ENCODE peak calls at places on chromosome 6, in six cellular contexts. F, J, L, G, C and D are unnamed samples.

GRCh38 chr6:20433929-20434328 is 32.2 kb downstream of the E2F3 start:
- DNase-seq in G (no peak), C (no peak), F (no peak), J (no peak), L (no peak), D (no peak)

GRCh38 chr6:28544211-28544610 is 18.5 kb downstream of the GPX5 start:
- DNase-seq in C (no peak), J (no peak), G (no peak), L (no peak), F (no peak), D (no peak)

GRCh38 chr6:63675138-63675537 is 39.5 kb downstream of the PHF3 start:
- DNase-seq in G (no peak), J (no peak), F (no peak), C (no peak), L (no peak), D (no peak)

GRCh38 chr6:116925088-116925794 is 48.2 kb downstream of the RFX6 start:
- DNase-seq in C (no peak), G (no peak), L (no peak), J (no peak), F (no peak), D (no peak)

GRCh38 chr6:106064103-106064502 is 22.0 kb upstream of the PRDM1 start:
- DNase-seq in G (no peak), L (no peak), J (no peak), F (no peak), C (no peak), D (no peak)

GRCh38 chr6:169185011-169185521 is 68.6 kb downstream of the THBS2 start:
- DNase-seq in C (no peak), L (no peak), F (no peak), J (no peak), G (no peak), D (no peak)

GRCh38 chr6:63923139-63923739 is 287.6 kb downstream of the PHF3 start:
- DNase-seq in J (no peak), F (peak), G (peak), C (peak), L (peak), D (no peak)

GRCh38 chr6:120938164-120938875 is 396.0 kb downstream of the TBC1D32 start:
- DNase-seq in G (no peak), C (no peak), L (peak), F (no peak), J (no peak), D (no peak)

GRCh38 chr6:27280540-27281000 is 31.5 kb downstream of the POM121L2 start:
- DNase-seq in J (no peak), F (peak), L (no peak), G (peak), C (no peak), D (no peak)

GRCh38 chr6:170034294-170034693 is 256.6 kb downstream of the DLL1 start:
- DNase-seq in J (no peak), F (no peak), L (no peak), C (no peak), G (no peak), D (no peak)

GRCh38 chr6:78883651-78884050 is 16.3 kb downstream of the IRAK1BP1 start:
- DNase-seq in C (peak), G (peak), F (no peak), L (no peak), J (no peak), D (no peak)

GRCh38 chr6:147999001-147999540 is 343.6 kb upstream of the SASH1 start:
- DNase-seq in F (no peak), C (no peak), L (no peak), G (no peak), J (no peak), D (no peak)

GRCh38 chr6:11467364-11467763 is 70.2 kb upstream of the TMEM170B start:
- DNase-seq in C (no peak), L (peak), J (no peak), F (no peak), G (no peak), D (no peak)

GRCh38 chr6:143540192-143540591 is 28.7 kb upstream of the FUCA2 start:
- DNase-seq in F (no peak), G (no peak), L (no peak), J (no peak), C (no peak), D (no peak)

GRCh38 chr6:31836036-31836675 is 8.6 kb downstream of the HSPA1B start:
- DNase-seq in G (no peak), F (no peak), L (no peak), J (no peak), C (no peak), D (no peak)

GRCh38 chr6:144283781-144284473 is 1.2 kb upstream of the UTRN start:
- DNase-seq in J (no peak), C (peak), F (no peak), L (peak), G (no peak), D (no peak)

GRCh38 chr6:55410674-55411073 is 83.4 kb downstream of the GFRAL start:
- DNase-seq in L (no peak), J (no peak), C (no peak), G (no peak), F (no peak), D (no peak)

GRCh38 chr6:125858427-125859320 is 67.9 kb downstream of the NCOA7 start:
- DNase-seq in C (peak), F (peak), G (peak), J (no peak), L (peak), D (peak)

GRCh38 chr6:167866642-167867041 is 39.9 kb downstream of the AFDN start:
- DNase-seq in G (no peak), L (no peak), C (no peak), J (no peak), F (no peak), D (no peak)

GRCh38 chr6:27672113-27672799 is 199.4 kb upstream of the ZNF184 start:
- DNase-seq in L (peak), C (peak), F (peak), G (peak), J (no peak), D (no peak)

GRCh38 chr6:158863646-158864045 is 44.5 kb upstream of the EZR start:
- DNase-seq in L (no peak), C (no peak), J (no peak), F (no peak), G (no peak), D (no peak)

GRCh38 chr6:163501022-163501421 is 86.5 kb downstream of the QKI start:
- DNase-seq in G (no peak), J (no peak), F (no peak), L (no peak), C (no peak), D (no peak)

GRCh38 chr6:157510329-157511188 is 129.6 kb downstream of the ZDHHC14 start:
- DNase-seq in J (no peak), F (no peak), G (no peak), L (peak), C (no peak), D (no peak)

GRCh38 chr6:109461733-109462526 is 6.4 kb upstream of the MICAL1 start:
- DNase-seq in J (no peak), L (no peak), F (no peak), G (no peak), C (peak), D (no peak)

GRCh38 chr6:168929871-168930450 is 323.7 kb downstream of the THBS2 start:
- DNase-seq in G (no peak), F (no peak), J (no peak), L (no peak), C (no peak), D (no peak)

GRCh38 chr6:151885234-151885633 is 77.8 kb downstream of the ESR1 start:
- DNase-seq in F (no peak), J (no peak), L (no peak), G (no peak), C (peak), D (no peak)

GRCh38 chr6:5498579-5498899 is 237.2 kb downstream of the FARS2 start:
- DNase-seq in L (no peak), J (no peak), G (no peak), F (no peak), C (peak), D (no peak)

GRCh38 chr6:139531148-139531547 is 156.7 kb upstream of the CITED2 start:
- DNase-seq in J (no peak), C (peak), G (peak), F (no peak), L (no peak), D (no peak)

GRCh38 chr6:3561745-3562144 is 104.9 kb upstream of the SLC22A23 start:
- DNase-seq in J (no peak), F (peak), G (no peak), C (no peak), L (no peak), D (no peak)

DNA sequence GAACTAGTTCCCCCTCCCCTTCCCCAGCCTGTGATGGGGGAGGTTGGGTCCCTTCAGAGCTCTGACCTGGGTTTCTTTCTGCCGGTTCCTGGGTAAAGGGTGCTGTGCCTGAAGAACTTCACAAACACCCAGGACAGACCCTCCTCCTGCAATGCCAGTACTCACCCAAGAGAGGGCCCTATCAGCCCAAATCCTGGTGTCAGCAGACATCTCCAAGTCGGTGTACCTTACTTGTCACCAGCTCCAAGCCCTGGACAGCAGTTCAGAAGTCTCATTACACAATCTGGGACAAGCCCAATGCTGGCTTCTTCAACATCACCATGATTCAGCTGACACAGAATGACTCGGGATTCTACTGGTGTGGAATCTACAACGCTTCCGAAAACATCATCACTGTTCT is 467 bp downstream of the TREML4 start:
- DNase-seq in C (peak), F (no peak), J (no peak), L (no peak), G (peak), D (no peak)
- TF ChIP-seq CTCF in C (no peak), F (no peak), J (no peak), L (no peak), G (no peak), D (no peak)

GRCh38 chr6:34025851-34026250 is 120.0 kb downstream of the GRM4 start:
- DNase-seq in F (no peak), L (no peak), C (no peak), J (no peak), G (no peak), D (no peak)

GRCh38 chr6:34027445-34027936 is 118.4 kb downstream of the GRM4 start:
- DNase-seq in L (peak), F (peak), C (peak), G (peak), J (peak), D (peak)

GRCh38 chr6:34029489-34030280 is 116.2 kb downstream of the GRM4 start:
- DNase-seq in J (no peak), G (no peak), C (no peak), F (no peak), L (no peak), D (no peak)

GRCh38 chr6:34028691-34029360 is 117.1 kb downstream of the GRM4 start:
- DNase-seq in G (no peak), F (no peak), L (no peak), C (no peak), J (no peak), D (no peak)

GRCh38 chr6:34027939-34028441 is 117.9 kb downstream of the GRM4 start:
- DNase-seq in J (no peak), G (no peak), F (no peak), L (no peak), C (no peak), D (no peak)
- TF ChIP-seq CTCF in J (no peak), G (no peak), F (no peak), L (peak), C (no peak), D (no peak)

GRCh38 chr6:36979343-36979742 is 6.7 kb downstream of the MTCH1 start:
- DNase-seq in F (peak), J (no peak), L (no peak), C (peak), G (no peak), D (no peak)
- TF ChIP-seq CTCF in F (peak), J (peak), L (no peak), C (peak), G (no peak), D (peak)

GRCh38 chr6:17098007-17098406 is 3.8 kb upstream of the STMND1 start:
- DNase-seq in G (no peak), J (no peak), C (no peak), L (no peak), F (no peak), D (no peak)

GRCh38 chr6:17096657-17097056 is 5.2 kb upstream of the STMND1 start:
- DNase-seq in G (no peak), J (no peak), C (no peak), L (no peak), F (peak), D (no peak)

GRCh38 chr6:17096076-17096475 is 5.8 kb upstream of the STMND1 start:
- DNase-seq in J (no peak), L (no peak), C (no peak), G (no peak), F (peak), D (no peak)

GRCh38 chr6:17091122-17091521 is 10.7 kb upstream of the STMND1 start:
- DNase-seq in G (no peak), L (no peak), F (no peak), C (no peak), J (no peak), D (no peak)

DNA sequence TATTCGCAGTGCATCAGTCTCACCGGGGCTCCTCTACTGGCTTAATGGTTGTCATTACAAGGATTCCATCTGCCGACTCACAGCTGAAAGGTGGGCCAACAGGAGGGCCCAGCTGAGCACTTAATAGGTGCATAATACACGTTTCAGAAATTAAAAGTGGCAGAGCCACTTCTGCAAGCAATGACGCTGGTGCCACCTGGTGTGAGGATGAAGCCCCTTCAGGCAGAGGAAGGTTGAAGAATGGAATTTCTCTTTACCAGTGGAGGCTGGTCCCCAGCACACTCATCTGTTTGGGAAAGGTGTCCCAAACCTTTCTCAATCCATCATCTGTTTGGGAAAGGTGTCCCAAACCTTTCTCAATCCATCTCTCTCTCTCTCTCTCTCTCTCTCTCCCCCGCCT is 8.2 kb upstream of the STMND1 start:
- DNase-seq in L (no peak), C (no peak), F (no peak), J (no peak), G (no peak), D (no peak)
- TF ChIP-seq CTCF in L (no peak), C (no peak), F (peak), J (peak), G (no peak), D (peak)